ENCODE peak calls at places on chromosomes 2 and 18, in four cellular contexts. F, L, J and S are unnamed samples.

GRCh38 chr18:34117319-34117718 is 107.4 kb downstream of the NOL4 start:
- DNase-seq in F (no peak), L (no peak), J (no peak), S (no peak)

GRCh38 chr2:220469201-220469600 is 841.8 kb downstream of the SLC4A3 start:
- DNase-seq in F (no peak), L (no peak), J (peak), S (no peak)

GRCh38 chr2:25877431-25878360 is 591 bp downstream of the ASXL2 start:
- DNase-seq in F (peak), L (peak), J (peak), S (peak)

GRCh38 chr2:71926860-71927756 is 220.6 kb downstream of the CYP26B1 start:
- DNase-seq in F (peak), L (no peak), J (no peak), S (peak)

GRCh38 chr2:101751875-101752619 is 54.5 kb downstream of the MAP4K4 start:
- DNase-seq in F (no peak), L (no peak), J (no peak), S (no peak)

GRCh38 chr2:161085041-161085598 is 75.1 kb upstream of the TANK start:
- DNase-seq in F (no peak), L (no peak), J (no peak), S (no peak)

GRCh38 chr2:134181219-134181618 is 72.7 kb upstream of the MGAT5 start:
- DNase-seq in F (no peak), L (no peak), J (no peak), S (no peak)

GRCh38 chr18:48060346-48060745 is 129.9 kb upstream of the SMAD2 start:
- DNase-seq in F (no peak), L (no peak), J (no peak), S (no peak)

GRCh38 chr2:132901661-132902060 is 231.7 kb upstream of the LYPD1 start:
- DNase-seq in F (no peak), L (no peak), J (no peak), S (no peak)

GRCh38 chr2:141041281-141041680 is 1089.5 kb downstream of the LRP1B start:
- DNase-seq in F (no peak), L (no peak), J (no peak), S (no peak)

GRCh38 chr2:31253344-31254155 is 19.6 kb downstream of the EHD3 start:
- DNase-seq in F (no peak), L (no peak), J (no peak), S (no peak)

GRCh38 chr2:24359701-24360049 is 661 bp downstream of the ITSN2 start:
- DNase-seq in F (peak), L (peak), J (peak), S (no peak)

GRCh38 chr2:239975665-239976064 is 49.5 kb downstream of the NDUFA10 start:
- DNase-seq in F (no peak), L (no peak), J (no peak), S (peak)

GRCh38 chr2:238231251-238231793 is 8.5 kb downstream of the HES6 start:
- DNase-seq in F (peak), L (peak), J (peak), S (peak)

GRCh38 chr2:197599285-197599965 is 76.0 kb downstream of the RFTN2 start:
- DNase-seq in F (no peak), L (no peak), J (peak), S (no peak)

GRCh38 chr18:6741290-6741689 is 11.8 kb downstream of the ARHGAP28 start:
- DNase-seq in F (no peak), L (no peak), J (peak), S (no peak)

GRCh38 chr2:145012806-145013205 is 492.9 kb upstream of the ZEB2 start:
- DNase-seq in F (no peak), L (no peak), J (no peak), S (no peak)

GRCh38 chr2:166651080-166651675 is 157.1 kb upstream of the SCN7A start:
- DNase-seq in F (no peak), L (no peak), J (peak), S (no peak)

GRCh38 chr18:76823166-76823539 is 796 bp downstream of the ZNF236 start:
- DNase-seq in F (no peak), L (no peak), J (no peak), S (no peak)

GRCh38 chr2:161223139-161223732 is 63.0 kb downstream of the TANK start:
- DNase-seq in F (no peak), L (no peak), J (peak), S (no peak)

GRCh38 chr2:17257194-17257909 is 260.9 kb downstream of the RAD51AP2 start:
- DNase-seq in F (no peak), L (no peak), J (no peak), S (no peak)